ENCODE peak calls at places on chromosomes 7 and 10, in nine cellular contexts. F is IMR-90; M is pancreas; N is mammary epithelial cell; A is left ventricle myocardium inferior; Q is adrenal gland; B is CD8-positive, alpha-beta T cell; T is A549; O is small intestine. D is an unnamed sample.

GRCh38 chr7:131183611-131184119 is 144.0 kb upstream of the MKLN1 start:
- DNase-seq in M (no peak), F (peak; percentile 15), T (no peak), Q (no peak), O (peak; percentile 36), B (peak; percentile 4), N (peak; percentile 78), A (no peak), D (no peak)

GRCh38 chr7:111438369-111439289 is 123.7 kb downstream of the IMMP2L start:
- DNase-seq in A (no peak), O (no peak), Q (no peak), T (peak; percentile 6), M (no peak), N (peak; percentile 21), F (peak; percentile 84), B (no peak), D (no peak)

GRCh38 chr7:92797284-92797683 is 39.1 kb downstream of the CDK6 start:
- DNase-seq in O (no peak), B (no peak), A (no peak), F (peak; percentile 41), T (no peak), M (no peak), Q (no peak), N (no peak), D (no peak)

GRCh38 chr10:45409782-45410181 is 35.8 kb downstream of the ALOX5 start:
- DNase-seq in Q (no peak), A (no peak), B (no peak), M (no peak), O (no peak), N (no peak), F (no peak), T (no peak), D (no peak)

GRCh38 chr10:13340626-13341370 is 7.3 kb downstream of the SEPHS1 start:
- DNase-seq in T (no peak), F (no peak), M (no peak), Q (no peak), B (peak; percentile 17), O (peak; percentile 12), N (no peak), A (no peak), D (peak; percentile 6)

GRCh38 chr7:41287559-41288335 is 415.1 kb downstream of the INHBA start:
- DNase-seq in N (no peak), M (no peak), Q (no peak), F (no peak), T (no peak), B (no peak), A (no peak), O (no peak), D (no peak)

GRCh38 chr10:47401210-47401609 is 17.1 kb upstream of the ZNF488 start:
- DNase-seq in Q (no peak), O (no peak), B (no peak), T (no peak), F (no peak), N (no peak), A (no peak), M (no peak), D (no peak)

GRCh38 chr10:122500194-122500593 is 38.8 kb downstream of the HTRA1 start:
- DNase-seq in M (no peak), B (no peak), O (no peak), F (no peak), N (no peak), T (no peak), Q (no peak), A (no peak), D (no peak)

GRCh38 chr10:103553743-103554487 is 60.4 kb downstream of the NEURL1 start:
- DNase-seq in M (peak; percentile 29), Q (no peak), F (no peak), A (no peak), N (no peak), O (no peak), B (no peak), T (no peak), D (no peak)

GRCh38 chr10:121159670-121160069 is 308.5 kb downstream of the WDR11 start:
- DNase-seq in M (no peak), Q (no peak), A (no peak), N (peak; percentile 99), O (no peak), F (no peak), T (no peak), B (no peak), D (no peak)

GRCh38 chr7:126778101-126778500 is 474.6 kb downstream of the GRM8 start:
- DNase-seq in M (no peak), F (no peak), T (no peak), Q (no peak), N (no peak), A (no peak), B (no peak), O (no peak), D (no peak)

GRCh38 chr7:157561816-157562410 is 225.1 kb downstream of the DNAJB6 start:
- DNase-seq in O (no peak), A (no peak), Q (no peak), B (no peak), N (no peak), M (no peak), T (no peak), F (no peak), D (no peak)

GRCh38 chr7:139619367-139619657 is 95.8 kb downstream of the CLEC2L start:
- DNase-seq in F (peak; percentile 82), B (no peak), T (no peak), M (no peak), A (no peak), Q (no peak), N (no peak), O (no peak), D (no peak)

GRCh38 chr7:87919875-87920274 is 14.2 kb upstream of the ADAM22 start:
- DNase-seq in O (no peak), F (no peak), B (no peak), M (no peak), T (no peak), N (no peak), Q (no peak), A (no peak), D (no peak)
- H3K4me1 ChIP-seq in O (no peaks in the 10 kb centered on the region), F (no peaks in the 10 kb centered on the region), B (no peaks in the 10 kb centered on the region), M (no peaks in the 10 kb centered on the region), T (no peaks in the 10 kb centered on the region), N (no peaks in the 10 kb centered on the region), Q (no peaks in the 10 kb centered on the region), A (no peaks in the 10 kb centered on the region), D (no peaks in the 10 kb centered on the region)

GRCh38 chr7:106869954-106870353 is 4.9 kb downstream of the PIK3CG start:
- DNase-seq in N (no peak), M (no peak), O (no peak), T (no peak), F (no peak), Q (no peak), A (no peak), B (no peak), D (no peak)

GRCh38 chr7:106868364-106868763 is 3.3 kb downstream of the PIK3CG start:
- DNase-seq in O (no peak), A (no peak), F (no peak), T (no peak), Q (no peak), N (no peak), M (no peak), B (no peak), D (no peak)

GRCh38 chr7:106866298-106867281 is 1.5 kb downstream of the PIK3CG start:
- DNase-seq in M (no peak), F (no peak), N (no peak), T (no peak), Q (no peak), O (no peak), A (no peak), B (no peak), D (no peak)

GRCh38 chr7:106865130-106866115 is at the start of gene PIK3CG:
- DNase-seq in N (no peak), Q (no peak), F (no peak), O (peak; percentile 39), B (no peak), A (no peak), T (no peak), M (no peak), D (no peak)

DNA sequence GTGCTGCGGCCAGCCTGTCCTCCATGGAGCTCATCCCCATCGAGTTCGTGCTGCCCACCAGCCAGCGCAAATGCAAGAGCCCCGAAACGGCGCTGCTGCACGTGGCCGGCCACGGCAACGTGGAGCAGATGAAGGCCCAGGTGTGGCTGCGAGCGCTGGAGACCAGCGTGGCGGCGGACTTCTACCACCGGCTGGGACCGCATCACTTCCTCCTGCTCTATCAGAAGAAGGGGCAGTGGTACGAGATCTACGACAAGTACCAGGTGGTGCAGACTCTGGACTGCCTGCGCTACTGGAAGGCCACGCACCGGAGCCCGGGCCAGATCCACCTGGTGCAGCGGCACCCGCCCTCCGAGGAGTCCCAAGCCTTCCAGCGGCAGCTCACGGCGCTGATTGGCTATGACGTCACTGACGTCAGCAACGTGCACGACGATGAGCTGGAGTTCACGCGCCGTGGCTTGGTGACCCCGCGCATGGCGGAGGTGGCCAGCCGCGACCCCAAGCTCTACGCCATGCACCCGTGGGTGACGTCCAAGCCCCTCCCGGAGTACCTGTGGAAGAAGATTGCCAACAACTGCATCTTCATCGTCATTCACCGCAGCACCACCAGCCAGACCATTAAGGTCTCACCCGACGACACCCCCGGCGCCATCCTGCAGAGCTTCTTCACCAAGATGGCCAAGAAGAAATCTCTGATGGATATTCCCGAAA is 2.7 kb downstream of the PIK3CG start:
- DNase-seq in A (no peak), Q (no peak), N (no peak), O (no peak), F (no peak), M (peak; percentile 43), T (no peak), B (no peak), D (no peak)
- H3K4me3 ChIP-seq in A (no peak overlapping the region), Q (no peak overlapping the region), N (no peak overlapping the region), O (no peak overlapping the region), F (no peak overlapping the region), M (no peak overlapping the region), T (no peak overlapping the region), B (no peak overlapping the region), D (no peak overlapping the region)

DNA sequence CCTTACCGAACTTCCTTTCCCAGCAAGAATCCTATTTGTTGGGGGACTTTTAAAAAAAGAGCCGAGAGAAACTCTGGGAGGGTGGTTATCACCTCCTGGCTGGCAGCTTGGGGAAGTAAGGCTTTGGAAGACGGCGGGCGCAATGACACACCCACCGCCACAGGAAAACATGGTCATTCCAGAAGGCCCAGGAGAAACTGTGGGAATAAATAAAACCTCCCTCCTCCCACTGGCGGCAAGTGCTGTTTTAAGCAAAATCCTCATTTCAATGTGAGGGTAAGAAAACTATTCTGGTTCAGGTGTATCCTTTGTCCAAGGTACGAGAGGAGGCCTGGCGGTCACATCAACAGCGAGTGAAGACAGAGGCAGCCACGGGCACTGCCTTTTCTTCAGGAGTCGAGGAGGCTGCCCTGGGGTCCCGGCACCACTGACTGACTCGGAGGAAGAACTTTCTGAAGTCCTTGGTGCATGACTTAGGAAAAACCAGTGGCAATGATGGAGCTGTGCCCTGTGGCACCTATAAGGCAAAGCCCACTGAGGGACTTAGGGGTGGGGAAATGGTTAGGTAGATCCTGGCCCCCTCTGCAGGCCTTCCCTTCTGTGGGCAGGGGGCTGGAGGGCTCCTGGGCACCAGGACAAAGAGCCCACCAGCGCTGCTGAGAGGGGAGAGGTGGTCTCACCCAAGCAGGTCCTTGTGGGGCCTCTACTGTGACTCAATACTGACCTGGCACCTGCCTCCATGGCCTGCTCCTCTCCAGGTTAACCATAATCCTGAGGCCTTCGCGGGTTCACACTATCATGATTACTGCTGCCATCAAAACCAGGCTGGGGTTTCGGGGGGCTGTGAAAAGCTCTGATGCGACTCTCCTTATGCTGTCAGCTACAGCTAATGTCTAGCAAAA is 21.4 kb downstream of the DNAJB12 start:
- DNase-seq in A (peak; percentile 21), N (no peak), O (no peak), F (no peak), M (no peak), T (no peak), B (no peak), Q (no peak), D (no peak)
- H3K4me1 ChIP-seq in A (peaks cover 91% of the 10 kb centered on the region), N (peaks cover 80% of the 10 kb centered on the region), O (peaks cover 4% of the 10 kb centered on the region), F (peaks cover 22% of the 10 kb centered on the region), M (peaks cover 80% of the 10 kb centered on the region), T (peaks cover 77% of the 10 kb centered on the region), B (peaks cover 83% of the 10 kb centered on the region), Q (peaks cover 69% of the 10 kb centered on the region), D (peaks cover 86% of the 10 kb centered on the region)

GRCh38 chr7:108328174-108328651 is 128.0 kb downstream of the NRCAM start:
- DNase-seq in M (no peak), Q (no peak), N (no peak), O (no peak), F (no peak), A (no peak), T (no peak), B (no peak), D (no peak)
- H3K4me3 ChIP-seq in M (no peak overlapping the region), Q (no peak overlapping the region), N (no peak overlapping the region), O (no peak overlapping the region), F (no peak overlapping the region), A (no peak overlapping the region), T (no peak overlapping the region), B (no peak overlapping the region), D (no peak overlapping the region)